ENCODE peak calls at places on chromosomes 3 and 15, in four cellular contexts. One of them, this sample, is unnamed.

GRCh38 chr3:17023006-17023664 is 138.4 kb downstream of the PLCL2 start:
- DNase-seq in pancreas: no peak
- DNase-seq in effector memory CD4-positive, alpha-beta T cell: peak; percentile 7
- DNase-seq in GM12865: peak; percentile 80
- DNase-seq in this sample: no peak

GRCh38 chr3:117842086-117842485 is 1132.5 kb downstream of the TUSC7 start:
- DNase-seq in pancreas: no peak
- DNase-seq in effector memory CD4-positive, alpha-beta T cell: no peak
- DNase-seq in GM12865: no peak
- DNase-seq in this sample: no peak

GRCh38 chr3:3714572-3714971 is 84.7 kb upstream of the LRRN1 start:
- DNase-seq in pancreas: no peak
- DNase-seq in effector memory CD4-positive, alpha-beta T cell: no peak
- DNase-seq in GM12865: no peak
- DNase-seq in this sample: no peak

GRCh38 chr3:184945886-184946625 is 134.1 kb downstream of the VPS8 start:
- DNase-seq in GM12865: no peak
- DNase-seq in effector memory CD4-positive, alpha-beta T cell: no peak
- DNase-seq in pancreas: no peak
- DNase-seq in this sample: no peak

GRCh38 chr15:75349851-75350588 is 3.2 kb downstream of the NEIL1 start:
- DNase-seq in GM12865: peak; percentile 87
- DNase-seq in pancreas: no peak
- DNase-seq in effector memory CD4-positive, alpha-beta T cell: peak; percentile 75
- DNase-seq in this sample: peak; percentile 54

GRCh38 chr3:24164967-24165366 is 219.9 kb downstream of the NR1D2 start:
- DNase-seq in pancreas: no peak
- DNase-seq in GM12865: no peak
- DNase-seq in effector memory CD4-positive, alpha-beta T cell: no peak
- DNase-seq in this sample: no peak

GRCh38 chr3:44206862-44207652 is 34.6 kb upstream of the TOPAZ1 start:
- DNase-seq in pancreas: no peak
- DNase-seq in effector memory CD4-positive, alpha-beta T cell: no peak
- DNase-seq in GM12865: no peak
- DNase-seq in this sample: no peak

GRCh38 chr3:48694610-48695051 is 8.9 kb upstream of the NCKIPSD start:
- DNase-seq in pancreas: no peak
- DNase-seq in effector memory CD4-positive, alpha-beta T cell: no peak
- DNase-seq in GM12865: no peak
- DNase-seq in this sample: no peak

GRCh38 chr3:109023656-109024254 is 70.1 kb upstream of the GUCA1C start:
- DNase-seq in pancreas: peak; percentile 22
- DNase-seq in GM12865: peak; percentile 61
- DNase-seq in effector memory CD4-positive, alpha-beta T cell: no peak
- DNase-seq in this sample: peak; percentile 34

GRCh38 chr3:33980252-33980651 is 181.8 kb downstream of the PDCD6IP start:
- DNase-seq in pancreas: no peak
- DNase-seq in effector memory CD4-positive, alpha-beta T cell: no peak
- DNase-seq in GM12865: peak; percentile 14
- DNase-seq in this sample: no peak

GRCh38 chr15:76449455-76449854 is 112.9 kb downstream of the ISL2 start:
- DNase-seq in effector memory CD4-positive, alpha-beta T cell: no peak
- DNase-seq in pancreas: no peak
- DNase-seq in GM12865: no peak
- DNase-seq in this sample: no peak

GRCh38 chr3:177213806-177214528 is 16.7 kb upstream of the TBL1XR1 start:
- DNase-seq in effector memory CD4-positive, alpha-beta T cell: no peak
- DNase-seq in GM12865: no peak
- DNase-seq in pancreas: no peak
- DNase-seq in this sample: no peak

GRCh38 chr15:92118162-92118935 is 264.8 kb downstream of the SLCO3A1 start:
- DNase-seq in GM12865: no peak
- DNase-seq in effector memory CD4-positive, alpha-beta T cell: no peak
- DNase-seq in pancreas: no peak
- DNase-seq in this sample: no peak

GRCh38 chr15:39207532-39208115 is 373.3 kb upstream of the THBS1 start:
- DNase-seq in effector memory CD4-positive, alpha-beta T cell: no peak
- DNase-seq in GM12865: no peak
- DNase-seq in pancreas: no peak
- DNase-seq in this sample: no peak

GRCh38 chr3:132117642-132118041 is 82.8 kb upstream of the CPNE4 start:
- DNase-seq in effector memory CD4-positive, alpha-beta T cell: no peak
- DNase-seq in GM12865: no peak
- DNase-seq in pancreas: no peak
- DNase-seq in this sample: no peak

GRCh38 chr3:147653309-147653923 is 244.3 kb downstream of the ZIC1 start:
- DNase-seq in pancreas: no peak
- DNase-seq in effector memory CD4-positive, alpha-beta T cell: no peak
- DNase-seq in GM12865: peak; percentile 4
- DNase-seq in this sample: no peak

GRCh38 chr3:187822402-187822801 is 77.1 kb upstream of the BCL6 start:
- DNase-seq in GM12865: no peak
- DNase-seq in effector memory CD4-positive, alpha-beta T cell: no peak
- DNase-seq in pancreas: no peak
- DNase-seq in this sample: peak; percentile 78

GRCh38 chr15:59371458-59372351 is 966 bp downstream of the MYO1E start:
- DNase-seq in GM12865: peak; percentile 48
- DNase-seq in effector memory CD4-positive, alpha-beta T cell: no peak
- DNase-seq in pancreas: peak; percentile 59
- DNase-seq in this sample: no peak

GRCh38 chr15:28890711-28891495 is 5.1 kb downstream of the APBA2 start:
- DNase-seq in pancreas: no peak
- DNase-seq in GM12865: no peak
- DNase-seq in effector memory CD4-positive, alpha-beta T cell: no peak
- DNase-seq in this sample: peak; percentile 68

DNA sequence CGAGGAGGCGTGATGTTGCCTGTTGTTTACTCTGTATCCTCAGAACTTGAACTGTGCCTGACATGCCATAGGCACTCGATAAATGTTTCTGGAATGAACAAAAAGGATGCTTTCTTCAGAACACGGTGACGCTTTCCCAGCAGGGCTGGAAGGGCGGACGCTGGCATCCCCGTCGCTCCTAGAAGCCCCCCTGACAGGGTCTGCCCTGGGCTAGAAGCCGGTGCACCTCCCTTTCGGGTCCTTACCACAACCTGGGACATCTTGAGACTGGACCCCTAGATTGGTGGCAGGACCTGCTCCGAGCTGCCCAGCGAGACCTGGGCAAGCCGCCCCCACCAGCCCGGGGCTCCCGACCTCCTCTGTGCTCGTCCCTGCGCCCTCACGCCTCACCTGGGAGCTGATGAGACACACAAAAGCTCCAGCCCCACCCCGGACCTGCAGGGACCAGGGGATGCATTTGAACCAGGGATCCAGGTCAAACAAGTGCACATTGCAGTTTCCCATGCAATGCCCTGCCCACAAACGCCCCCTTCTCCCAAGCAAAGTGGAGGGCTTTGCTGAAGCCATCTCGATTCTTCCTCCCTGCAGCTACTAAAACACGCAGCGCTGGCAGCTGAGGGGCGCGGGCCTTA is 131.2 kb upstream of the MEF2A start:
- DNase-seq in effector memory CD4-positive, alpha-beta T cell: no peak
- DNase-seq in pancreas: peak; percentile 9
- DNase-seq in GM12865: no peak
- DNase-seq in this sample: no peak
- H3K4me3 ChIP-seq in effector memory CD4-positive, alpha-beta T cell: no peak overlapping the region
- H3K4me3 ChIP-seq in pancreas: peak overlapping the region; percentile 25
- H3K4me3 ChIP-seq in GM12865: no peak overlapping the region
- H3K4me3 ChIP-seq in this sample: no peak overlapping the region

GRCh38 chr3:42652251-42652610 is 1.3 kb upstream of the ZBTB47 start:
- DNase-seq in GM12865: no peak
- DNase-seq in effector memory CD4-positive, alpha-beta T cell: no peak
- DNase-seq in pancreas: no peak
- DNase-seq in this sample: no peak
- H3K4me3 ChIP-seq in GM12865: no peak overlapping the region
- H3K4me3 ChIP-seq in effector memory CD4-positive, alpha-beta T cell: no peak overlapping the region
- H3K4me3 ChIP-seq in pancreas: peak overlapping the region; percentile 84
- H3K4me3 ChIP-seq in this sample: no peak overlapping the region

DNA sequence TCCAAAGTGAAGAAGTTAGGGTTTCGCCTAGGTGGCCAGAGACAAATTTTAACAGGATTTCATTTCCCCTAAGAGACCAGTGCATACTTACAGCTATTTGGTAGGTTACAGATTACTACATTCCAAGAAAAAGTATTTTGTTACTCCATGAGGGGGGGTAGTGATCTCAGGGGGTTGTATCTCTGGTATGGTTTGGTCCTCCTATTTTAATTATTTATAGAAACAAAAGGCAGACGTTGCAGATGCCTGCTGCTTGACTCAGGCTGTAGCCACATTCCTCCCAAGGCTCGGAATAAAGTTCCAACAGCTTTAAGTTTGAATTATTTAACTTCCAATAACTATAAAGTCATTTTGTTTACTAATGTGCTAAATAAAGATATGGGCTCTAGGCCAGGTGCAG is 1.3 kb upstream of the TRIM59 start:
- DNase-seq in GM12865: no peak
- DNase-seq in effector memory CD4-positive, alpha-beta T cell: no peak
- DNase-seq in pancreas: no peak
- DNase-seq in this sample: no peak
- H3K4me3 ChIP-seq in GM12865: peak overlapping the region; percentile 73
- H3K4me3 ChIP-seq in effector memory CD4-positive, alpha-beta T cell: no peak overlapping the region
- H3K4me3 ChIP-seq in pancreas: no peak overlapping the region
- H3K4me3 ChIP-seq in this sample: no peak overlapping the region

DNA sequence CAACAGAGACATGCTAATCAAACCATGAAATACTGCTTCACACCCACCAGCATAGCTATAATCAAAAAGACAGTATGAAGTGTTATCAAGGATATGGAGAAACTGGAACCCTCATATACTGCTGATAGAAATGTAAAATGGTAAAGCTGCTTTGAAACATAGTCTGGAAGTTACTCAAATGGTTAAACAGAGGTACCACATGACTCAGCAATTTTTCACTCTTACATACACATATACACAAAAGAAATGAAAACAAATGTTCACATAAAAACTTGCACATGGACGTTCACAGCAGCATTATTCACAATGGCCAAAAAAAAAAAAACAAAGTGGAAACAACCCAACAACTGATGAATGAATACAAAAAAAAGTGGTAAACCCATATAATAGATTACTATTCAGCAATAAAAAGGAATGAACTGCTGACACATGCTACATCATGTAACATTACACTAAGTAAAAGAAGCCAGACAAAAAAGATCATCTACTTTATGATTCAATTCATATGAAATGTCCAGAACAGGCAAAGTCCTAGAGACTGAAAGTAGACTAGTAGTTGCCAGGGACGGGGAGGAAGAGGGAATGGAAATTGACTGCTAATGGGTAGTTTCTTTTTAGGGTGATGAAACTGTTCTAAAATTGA is 23.2 kb downstream of the ZNF148 start:
- DNase-seq in effector memory CD4-positive, alpha-beta T cell: no peak
- DNase-seq in GM12865: peak; percentile 56
- DNase-seq in pancreas: no peak
- DNase-seq in this sample: no peak
- H3K4me3 ChIP-seq in effector memory CD4-positive, alpha-beta T cell: no peak overlapping the region
- H3K4me3 ChIP-seq in GM12865: no peak overlapping the region
- H3K4me3 ChIP-seq in pancreas: no peak overlapping the region
- H3K4me3 ChIP-seq in this sample: no peak overlapping the region

GRCh38 chr3:10319251-10319650 is 1.7 kb downstream of the SEC13 start:
- DNase-seq in pancreas: no peak
- DNase-seq in GM12865: no peak
- DNase-seq in effector memory CD4-positive, alpha-beta T cell: no peak
- DNase-seq in this sample: no peak
- H3K4me3 ChIP-seq in pancreas: peak overlapping the region; percentile 66
- H3K4me3 ChIP-seq in GM12865: peak overlapping the region; percentile 96
- H3K4me3 ChIP-seq in effector memory CD4-positive, alpha-beta T cell: no peak overlapping the region
- H3K4me3 ChIP-seq in this sample: no peak overlapping the region

GRCh38 chr3:112974178-112974517 is 755 bp downstream of the CD200R1 start:
- DNase-seq in GM12865: no peak
- DNase-seq in pancreas: no peak
- DNase-seq in effector memory CD4-positive, alpha-beta T cell: no peak
- DNase-seq in this sample: no peak

GRCh38 chr3:112973325-112974177 is 1.4 kb downstream of the CD200R1 start:
- DNase-seq in effector memory CD4-positive, alpha-beta T cell: no peak
- DNase-seq in GM12865: peak; percentile 78
- DNase-seq in pancreas: no peak
- DNase-seq in this sample: no peak

GRCh38 chr3:112974894-112975293 is at the start of gene CD200R1:
- DNase-seq in pancreas: no peak
- DNase-seq in effector memory CD4-positive, alpha-beta T cell: no peak
- DNase-seq in GM12865: no peak
- DNase-seq in this sample: no peak

GRCh38 chr3:112976001-112976400 is 1.1 kb upstream of the CD200R1 start:
- DNase-seq in GM12865: no peak
- DNase-seq in effector memory CD4-positive, alpha-beta T cell: no peak
- DNase-seq in pancreas: no peak
- DNase-seq in this sample: no peak

DNA sequence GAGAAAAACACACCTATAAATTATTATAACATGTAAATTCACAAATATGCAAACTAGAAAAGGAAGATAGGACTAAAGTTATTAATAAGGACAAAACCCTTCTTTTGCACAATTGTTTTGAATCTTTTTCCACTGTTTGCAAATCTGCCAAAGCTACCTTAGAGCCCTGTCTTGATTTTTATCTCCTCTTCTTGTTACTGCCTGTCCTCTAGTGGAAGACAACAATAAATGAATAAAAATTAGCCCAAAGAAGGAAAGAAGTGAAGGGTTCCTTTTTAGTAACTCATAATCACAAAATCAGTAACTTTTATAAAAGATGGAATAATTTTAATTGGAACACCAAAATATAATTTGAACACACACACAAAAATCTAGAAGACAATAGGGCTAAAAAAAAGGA is 2.7 kb downstream of the CD200R1 start:
- DNase-seq in GM12865: no peak
- DNase-seq in effector memory CD4-positive, alpha-beta T cell: no peak
- DNase-seq in pancreas: no peak
- DNase-seq in this sample: no peak
- H3K4me3 ChIP-seq in GM12865: no peak overlapping the region
- H3K4me3 ChIP-seq in effector memory CD4-positive, alpha-beta T cell: peak overlapping the region; percentile 61
- H3K4me3 ChIP-seq in pancreas: no peak overlapping the region
- H3K4me3 ChIP-seq in this sample: peak overlapping the region; percentile 89

GRCh38 chr3:152203677-152204076 is 65.1 kb upstream of the MBNL1 start:
- DNase-seq in GM12865: no peak
- DNase-seq in effector memory CD4-positive, alpha-beta T cell: no peak
- DNase-seq in pancreas: no peak
- DNase-seq in this sample: no peak
- H3K4me3 ChIP-seq in GM12865: peak overlapping the region; percentile 79
- H3K4me3 ChIP-seq in effector memory CD4-positive, alpha-beta T cell: peak overlapping the region; percentile 50
- H3K4me3 ChIP-seq in pancreas: peak overlapping the region; percentile 2
- H3K4me3 ChIP-seq in this sample: peak overlapping the region; percentile 93

GRCh38 chr15:94119923-94120775 is 111.2 kb upstream of the MCTP2 start:
- DNase-seq in effector memory CD4-positive, alpha-beta T cell: peak; percentile 9
- DNase-seq in GM12865: peak; percentile 81
- DNase-seq in pancreas: peak; percentile 48
- DNase-seq in this sample: peak; percentile 73
- H3K4me3 ChIP-seq in effector memory CD4-positive, alpha-beta T cell: no peak overlapping the region
- H3K4me3 ChIP-seq in GM12865: no peak overlapping the region
- H3K4me3 ChIP-seq in pancreas: no peak overlapping the region
- H3K4me3 ChIP-seq in this sample: no peak overlapping the region